ENCODE peak calls at places on chromosomes 6 and 20, in seven cellular contexts. N is ovary; Q is activated naive CD8-positive, alpha-beta T cell treated with anti-CD3 and anti-CD28 coated beads, Interleukin-2, amount 50 U/mL, for 24 hours; Y is CD8-positive, alpha-beta memory T cell; V is IMR-90; D is activated naive CD4-positive, alpha-beta T cell treated with anti-CD3 and anti-CD28 coated beads for 36 hours; A is Right ventricle myocardium inferior. X is an unnamed sample.

GRCh38 chr6:42368156-42368555 is 83.6 kb downstream of the TRERF1 start:
- DNase-seq in N (no peak), Q (peak; percentile 68), Y (peak; percentile 48), V (no peak), D (peak; percentile 79), A (no peak), X (peak; percentile 65)

GRCh38 chr20:24194133-24194532 is 205.6 kb upstream of the GGTLC1 start:
- DNase-seq in N (no peak), Q (no peak), Y (no peak), V (no peak), D (no peak), A (no peak), X (no peak)

GRCh38 chr6:159832941-159833340 is 32.9 kb downstream of the PNLDC1 start:
- DNase-seq in N (no peak), Q (no peak), Y (no peak), V (no peak), D (no peak), A (no peak), X (no peak)

GRCh38 chr20:38125157-38126056 is 39.7 kb downstream of the TGM2 start:
- DNase-seq in N (peak; percentile 84), Q (no peak), Y (no peak), V (peak; percentile 58), D (no peak), A (peak; percentile 75), X (no peak)

GRCh38 chr6:38218235-38218634 is 398.7 kb downstream of the ZFAND3 start:
- DNase-seq in N (no peak), Q (no peak), Y (no peak), V (no peak), D (no peak), A (no peak), X (no peak)

GRCh38 chr6:33583591-33584155 is 3.6 kb upstream of the BAK1 start:
- DNase-seq in N (peak; percentile 28), Q (peak; percentile 37), Y (no peak), V (no peak), D (no peak), A (peak; percentile 17), X (no peak)

GRCh38 chr6:131065112-131065823 is 2.2 kb upstream of the EPB41L2 start:
- DNase-seq in N (no peak), Q (no peak), Y (no peak), V (no peak), D (no peak), A (no peak), X (no peak)

GRCh38 chr6:143901885-143902708 is 37.8 kb downstream of the ZC2HC1B start:
- DNase-seq in N (peak; percentile 60), Q (no peak), Y (no peak), V (peak; percentile 49), D (peak; percentile 8), A (no peak), X (no peak)

GRCh38 chr20:47785900-47786762 is 850 bp upstream of the SULF2 start:
- DNase-seq in N (peak; percentile 82), Q (peak; percentile 31), Y (no peak), V (peak; percentile 71), D (peak; percentile 41), A (peak; percentile 80), X (peak; percentile 44)

GRCh38 chr6:22042713-22043112 is 254.1 kb downstream of the PRL start:
- DNase-seq in N (peak; percentile 41), Q (no peak), Y (no peak), V (no peak), D (no peak), A (no peak), X (no peak)

GRCh38 chr20:51486197-51487005 is 56.1 kb downstream of the NFATC2 start:
- DNase-seq in N (no peak), Q (no peak), Y (no peak), V (peak; percentile 85), D (no peak), A (no peak), X (no peak)

GRCh38 chr6:106637718-106638341 is 8.5 kb downstream of the QRSL1 start:
- DNase-seq in N (no peak), Q (no peak), Y (no peak), V (no peak), D (no peak), A (no peak), X (no peak)

X was measured in activated CD8-positive, alpha-beta T cell treated with anti-CD3 and anti-CD28 coated beads, Interleukin-2, amount 10 ng/mL, durations not matched to agents 7 days and 5 days.